ENCODE peak calls at places on chromosome 12, in five cellular contexts. B is caudate nucleus, K is T-helper 1 cell, I is SW480, D is substantia nigra. V is an unnamed sample.

GRCh38 chr12:116067892-116068291 is 209.6 kb downstream of the MED13L start:
- DNase-seq in B (no peak), K (no peak), I (no peak), D (no peak), V (no peak)

GRCh38 chr12:12008232-12008850 is 62.4 kb upstream of the BCL2L14 start:
- DNase-seq in B (no peak), K (no peak), I (no peak), D (no peak), V (peak)

GRCh38 chr12:122208073-122208820 is 4.7 kb downstream of the B3GNT4 start:
- DNase-seq in B (no peak), K (no peak), I (no peak), D (no peak), V (no peak)

GRCh38 chr12:112970391-112970790 is 7.9 kb upstream of the OAS2 start:
- DNase-seq in B (no peak), K (no peak), I (no peak), D (no peak), V (no peak)

GRCh38 chr12:80222261-80222660 is 122.9 kb downstream of the OTOGL start:
- DNase-seq in B (no peak), K (no peak), I (no peak), D (no peak), V (no peak)

GRCh38 chr12:89706551-89707348 is 1.9 kb downstream of the ATP2B1 start:
- DNase-seq in B (peak), K (no peak), I (peak), D (peak), V (peak)

GRCh38 chr12:84697141-84697540 is 215.5 kb downstream of the SLC6A15 start:
- DNase-seq in B (no peak), K (no peak), I (no peak), D (no peak), V (no peak)

GRCh38 chr12:3205742-3206519 is 128.8 kb downstream of the TSPAN9 start:
- DNase-seq in B (no peak), K (no peak), I (no peak), D (no peak), V (no peak)

GRCh38 chr12:79127268-79127895 is 262.8 kb downstream of the SYT1 start:
- DNase-seq in B (no peak), K (no peak), I (peak), D (no peak), V (no peak)

GRCh38 chr12:72271401-72271740 is 799 bp upstream of the TRHDE start:
- DNase-seq in B (no peak), K (no peak), I (no peak), D (peak), V (no peak)

GRCh38 chr12:54222609-54223008 is 33.8 kb upstream of the SMUG1 start:
- DNase-seq in B (no peak), K (no peak), I (peak), D (no peak), V (no peak)

GRCh38 chr12:122310636-122311035 is 44.3 kb upstream of the VPS33A start:
- DNase-seq in B (no peak), K (no peak), I (no peak), D (no peak), V (no peak)

GRCh38 chr12:12511021-12511783 is 51.5 kb downstream of the DUSP16 start:
- DNase-seq in B (no peak), K (no peak), I (no peak), D (no peak), V (no peak)

GRCh38 chr12:12560587-12561304 is 1.9 kb downstream of the DUSP16 start:
- DNase-seq in B (no peak), K (peak), I (peak), D (no peak), V (peak)

GRCh38 chr12:60489071-60489470 is 893.2 kb downstream of the SLC16A7 start:
- DNase-seq in B (no peak), K (no peak), I (no peak), D (no peak), V (no peak)

GRCh38 chr12:123034865-123035264 is 54.4 kb downstream of the ARL6IP4 start:
- DNase-seq in B (no peak), K (no peak), I (no peak), D (no peak), V (no peak)

GRCh38 chr12:52657305-52657902 is 5.4 kb upstream of the KRT2 start:
- DNase-seq in B (no peak), K (no peak), I (no peak), D (no peak), V (no peak)

GRCh38 chr12:58888131-58888783 is 32.0 kb downstream of the LRIG3 start:
- DNase-seq in B (peak), K (no peak), I (no peak), D (peak), V (no peak)

GRCh38 chr12:2190085-2190484 is 137.3 kb downstream of the CACNA1C start:
- DNase-seq in B (no peak), K (no peak), I (no peak), D (no peak), V (peak)

GRCh38 chr12:91274886-91275285 is 92.3 kb upstream of the DCN start:
- DNase-seq in B (no peak), K (no peak), I (no peak), D (no peak), V (no peak)

GRCh38 chr12:39912211-39912980 is 193.5 kb downstream of the SLC2A13 start:
- DNase-seq in B (no peak), K (no peak), I (no peak), D (no peak), V (no peak)

GRCh38 chr12:100219328-100220109 is 18.9 kb downstream of the ACTR6 start:
- DNase-seq in B (no peak), K (no peak), I (no peak), D (no peak), V (no peak)

GRCh38 chr12:89064780-89065179 is 287.5 kb downstream of the DUSP6 start:
- DNase-seq in B (no peak), K (no peak), I (no peak), D (no peak), V (no peak)

GRCh38 chr12:50302686-50303085 is 19.4 kb upstream of the LIMA1 start:
- DNase-seq in B (no peak), K (no peak), I (no peak), D (no peak), V (no peak)

GRCh38 chr12:122423258-122424165 is 1.0 kb upstream of the CLIP1 start:
- DNase-seq in B (no peak), K (no peak), I (peak), D (peak), V (peak)

V was measured in endodermal cell.